ENCODE peak calls at places on chromosomes 6 and 20, in ten cellular contexts. One of them, this sample, is unnamed.

GRCh38 chr6:105983763-105984162 is 102.4 kb upstream of the PRDM1 start:
- DNase-seq in cardiac fibroblast: no peak
- DNase-seq in B cell: no peak
- DNase-seq in IMR-90: no peak
- DNase-seq in fibroblast of the aortic adventitia: no peak
- DNase-seq in ovary: no peak
- DNase-seq in CD4-positive, alpha-beta T cell: no peak
- DNase-seq in type B pancreatic cell: no peak
- DNase-seq in A673: no peak
- DNase-seq in Caco-2: no peak
- DNase-seq in this sample: no peak

GRCh38 chr6:139240161-139241010 is 51.4 kb downstream of the TXLNB start:
- DNase-seq in cardiac fibroblast: peak; percentile 89
- DNase-seq in B cell: no peak
- DNase-seq in IMR-90: peak; percentile 96
- DNase-seq in fibroblast of the aortic adventitia: peak; percentile 92
- DNase-seq in ovary: no peak
- DNase-seq in CD4-positive, alpha-beta T cell: no peak
- DNase-seq in type B pancreatic cell: no peak
- DNase-seq in A673: peak; percentile 19
- DNase-seq in Caco-2: no peak
- DNase-seq in this sample: no peak

GRCh38 chr20:36482044-36482473 is 59.3 kb upstream of the MYL9 start:
- DNase-seq in cardiac fibroblast: no peak
- DNase-seq in B cell: no peak
- DNase-seq in IMR-90: no peak
- DNase-seq in fibroblast of the aortic adventitia: no peak
- DNase-seq in ovary: no peak
- DNase-seq in CD4-positive, alpha-beta T cell: no peak
- DNase-seq in type B pancreatic cell: no peak
- DNase-seq in A673: no peak
- DNase-seq in Caco-2: no peak
- DNase-seq in this sample: no peak

GRCh38 chr6:42819803-42820508 is 38.1 kb downstream of the BICRAL start:
- DNase-seq in cardiac fibroblast: peak; percentile 16
- DNase-seq in B cell: no peak
- DNase-seq in IMR-90: no peak
- DNase-seq in fibroblast of the aortic adventitia: peak; percentile 54
- DNase-seq in ovary: no peak
- DNase-seq in CD4-positive, alpha-beta T cell: no peak
- DNase-seq in type B pancreatic cell: no peak
- DNase-seq in A673: peak; percentile 40
- DNase-seq in Caco-2: no peak
- DNase-seq in this sample: no peak

GRCh38 chr6:125918681-125919566 is 37.6 kb upstream of the HINT3 start:
- DNase-seq in cardiac fibroblast: peak; percentile 93
- DNase-seq in B cell: peak; percentile 47
- DNase-seq in IMR-90: peak; percentile 90
- DNase-seq in fibroblast of the aortic adventitia: peak; percentile 90
- DNase-seq in ovary: no peak
- DNase-seq in CD4-positive, alpha-beta T cell: no peak
- DNase-seq in type B pancreatic cell: no peak
- DNase-seq in A673: peak; percentile 62
- DNase-seq in Caco-2: peak; percentile 73
- DNase-seq in this sample: no peak

GRCh38 chr6:42230320-42231034 is 12.8 kb upstream of the MRPS10 start:
- DNase-seq in cardiac fibroblast: peak; percentile 30
- DNase-seq in B cell: no peak
- DNase-seq in IMR-90: peak; percentile 33
- DNase-seq in fibroblast of the aortic adventitia: peak; percentile 38
- DNase-seq in ovary: no peak
- DNase-seq in CD4-positive, alpha-beta T cell: no peak
- DNase-seq in type B pancreatic cell: no peak
- DNase-seq in A673: peak; percentile 23
- DNase-seq in Caco-2: no peak
- DNase-seq in this sample: no peak

GRCh38 chr20:19802492-19803158 is 44.6 kb downstream of the RIN2 start:
- DNase-seq in cardiac fibroblast: peak; percentile 61
- DNase-seq in B cell: no peak
- DNase-seq in IMR-90: peak; percentile 39
- DNase-seq in fibroblast of the aortic adventitia: no peak
- DNase-seq in ovary: no peak
- DNase-seq in CD4-positive, alpha-beta T cell: no peak
- DNase-seq in type B pancreatic cell: no peak
- DNase-seq in A673: no peak
- DNase-seq in Caco-2: peak; percentile 82
- DNase-seq in this sample: no peak

GRCh38 chr6:137680678-137681346 is 186.2 kb upstream of the TNFAIP3 start:
- DNase-seq in cardiac fibroblast: peak; percentile 65
- DNase-seq in B cell: no peak
- DNase-seq in IMR-90: peak; percentile 33
- DNase-seq in fibroblast of the aortic adventitia: peak; percentile 42
- DNase-seq in ovary: no peak
- DNase-seq in CD4-positive, alpha-beta T cell: no peak
- DNase-seq in type B pancreatic cell: no peak
- DNase-seq in A673: no peak
- DNase-seq in Caco-2: no peak
- DNase-seq in this sample: no peak

GRCh38 chr6:85865665-85866372 is 223.1 kb upstream of the SYNCRIP start:
- DNase-seq in cardiac fibroblast: peak; percentile 86
- DNase-seq in B cell: no peak
- DNase-seq in IMR-90: peak; percentile 71
- DNase-seq in fibroblast of the aortic adventitia: peak; percentile 79
- DNase-seq in ovary: no peak
- DNase-seq in CD4-positive, alpha-beta T cell: no peak
- DNase-seq in type B pancreatic cell: no peak
- DNase-seq in A673: peak; percentile 56
- DNase-seq in Caco-2: no peak
- DNase-seq in this sample: no peak

GRCh38 chr6:104639671-104640070 is 220.0 kb downstream of the HACE1 start:
- DNase-seq in cardiac fibroblast: peak; percentile 83
- DNase-seq in B cell: no peak
- DNase-seq in IMR-90: peak; percentile 43
- DNase-seq in fibroblast of the aortic adventitia: peak; percentile 13
- DNase-seq in ovary: no peak
- DNase-seq in CD4-positive, alpha-beta T cell: no peak
- DNase-seq in type B pancreatic cell: no peak
- DNase-seq in A673: peak; percentile 21
- DNase-seq in Caco-2: no peak
- DNase-seq in this sample: no peak

GRCh38 chr20:1827974-1828785 is 67.0 kb upstream of the SIRPA start:
- DNase-seq in cardiac fibroblast: peak; percentile 68
- DNase-seq in B cell: no peak
- DNase-seq in IMR-90: no peak
- DNase-seq in fibroblast of the aortic adventitia: peak; percentile 32
- DNase-seq in ovary: no peak
- DNase-seq in CD4-positive, alpha-beta T cell: no peak
- DNase-seq in type B pancreatic cell: no peak
- DNase-seq in A673: no peak
- DNase-seq in Caco-2: no peak
- DNase-seq in this sample: no peak

GRCh38 chr6:129211626-129212025 is 328.7 kb downstream of the LAMA2 start:
- DNase-seq in cardiac fibroblast: no peak
- DNase-seq in B cell: no peak
- DNase-seq in IMR-90: no peak
- DNase-seq in fibroblast of the aortic adventitia: no peak
- DNase-seq in ovary: no peak
- DNase-seq in CD4-positive, alpha-beta T cell: no peak
- DNase-seq in type B pancreatic cell: no peak
- DNase-seq in A673: no peak
- DNase-seq in Caco-2: no peak
- DNase-seq in this sample: no peak

GRCh38 chr20:39706089-39706721 is 744.1 kb downstream of the DHX35 start:
- DNase-seq in cardiac fibroblast: no peak
- DNase-seq in B cell: no peak
- DNase-seq in IMR-90: no peak
- DNase-seq in fibroblast of the aortic adventitia: peak; percentile 31
- DNase-seq in ovary: peak; percentile 46
- DNase-seq in CD4-positive, alpha-beta T cell: no peak
- DNase-seq in type B pancreatic cell: no peak
- DNase-seq in A673: no peak
- DNase-seq in Caco-2: no peak
- DNase-seq in this sample: no peak

GRCh38 chr6:33692760-33693158 is 18.7 kb downstream of the UQCC2 start:
- DNase-seq in cardiac fibroblast: peak; percentile 55
- DNase-seq in B cell: peak; percentile 85
- DNase-seq in IMR-90: peak; percentile 7
- DNase-seq in fibroblast of the aortic adventitia: no peak
- DNase-seq in ovary: no peak
- DNase-seq in CD4-positive, alpha-beta T cell: peak; percentile 66
- DNase-seq in type B pancreatic cell: no peak
- DNase-seq in A673: no peak
- DNase-seq in Caco-2: no peak
- DNase-seq in this sample: no peak

DNA sequence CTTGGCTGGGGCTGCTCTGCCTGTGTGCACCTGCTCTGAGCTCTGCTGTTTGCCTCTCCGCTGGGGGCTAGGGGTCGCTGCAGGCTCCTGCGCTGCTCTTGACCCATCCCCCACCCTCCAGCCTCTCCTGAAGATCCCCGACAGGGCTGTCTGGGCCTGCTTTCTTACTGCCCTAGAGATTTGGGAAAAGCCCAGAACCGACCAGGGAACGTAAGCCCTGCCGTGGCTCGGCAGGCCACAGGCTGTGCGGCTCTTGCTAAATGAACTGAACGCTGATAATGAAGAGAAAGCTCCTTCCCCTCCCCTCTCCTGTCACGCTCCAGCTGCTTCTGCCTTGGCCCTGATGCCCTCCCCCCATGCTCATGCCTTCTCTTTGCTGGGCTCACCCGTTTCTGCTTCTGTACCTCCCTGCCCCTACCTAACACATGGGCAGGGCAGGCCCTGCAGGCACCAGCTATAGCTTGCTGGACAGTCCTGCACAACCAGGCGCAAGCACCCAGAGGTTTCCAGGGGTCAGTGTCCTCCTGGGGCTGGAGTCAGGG is 32.0 kb upstream of the PCMTD2 start:
- DNase-seq in cardiac fibroblast: peak; percentile 28
- DNase-seq in B cell: no peak
- DNase-seq in IMR-90: peak; percentile 46
- DNase-seq in fibroblast of the aortic adventitia: peak; percentile 9
- DNase-seq in ovary: peak; percentile 75
- DNase-seq in CD4-positive, alpha-beta T cell: no peak
- DNase-seq in type B pancreatic cell: no peak
- DNase-seq in A673: peak; percentile 78
- DNase-seq in Caco-2: no peak
- DNase-seq in this sample: peak; percentile 53
- TF ChIP-seq CTCF in cardiac fibroblast: peak; percentile 15
- TF ChIP-seq CTCF in B cell: no peak
- TF ChIP-seq CTCF in IMR-90: peak; percentile 47
- TF ChIP-seq CTCF in fibroblast of the aortic adventitia: no peak
- TF ChIP-seq CTCF in ovary: no peak
- TF ChIP-seq CTCF in CD4-positive, alpha-beta T cell: no peak
- TF ChIP-seq CTCF in type B pancreatic cell: peak; percentile 65
- TF ChIP-seq CTCF in A673: peak; percentile 74
- TF ChIP-seq CTCF in Caco-2: peak; percentile 31
- TF ChIP-seq CTCF in this sample: peak; percentile 72

DNA sequence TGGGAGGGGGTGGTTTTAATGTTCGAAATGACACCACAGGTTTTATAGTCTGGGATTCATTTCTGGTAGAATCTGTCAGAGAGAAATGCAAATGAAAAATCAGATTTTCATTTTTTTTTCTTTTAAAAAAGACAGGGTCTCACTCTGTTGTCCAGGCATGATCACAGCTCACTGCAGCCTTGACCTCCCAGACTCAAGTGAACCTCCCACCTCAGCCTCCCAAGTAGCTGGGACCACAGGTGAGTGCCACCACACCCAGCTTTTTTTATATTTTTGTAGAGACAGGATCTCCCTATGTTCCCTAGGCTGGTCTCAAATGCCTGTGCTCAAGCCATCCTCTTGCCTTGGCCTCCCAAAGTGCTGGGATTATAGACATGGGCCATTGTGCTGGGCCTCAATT is 2.4 kb upstream of the ADNP start:
- DNase-seq in cardiac fibroblast: no peak
- DNase-seq in B cell: no peak
- DNase-seq in IMR-90: no peak
- DNase-seq in fibroblast of the aortic adventitia: no peak
- DNase-seq in ovary: no peak
- DNase-seq in CD4-positive, alpha-beta T cell: no peak
- DNase-seq in type B pancreatic cell: no peak
- DNase-seq in A673: no peak
- DNase-seq in Caco-2: no peak
- DNase-seq in this sample: no peak
- TF ChIP-seq CTCF in cardiac fibroblast: no peak
- TF ChIP-seq CTCF in B cell: no peak
- TF ChIP-seq CTCF in IMR-90: no peak
- TF ChIP-seq CTCF in fibroblast of the aortic adventitia: no peak
- TF ChIP-seq CTCF in ovary: no peak
- TF ChIP-seq CTCF in CD4-positive, alpha-beta T cell: no peak
- TF ChIP-seq CTCF in type B pancreatic cell: no peak
- TF ChIP-seq CTCF in A673: no peak
- TF ChIP-seq CTCF in Caco-2: no peak
- TF ChIP-seq CTCF in this sample: no peak

GRCh38 chr6:154937306-154938244 is 57.5 kb upstream of the TIAM2 start:
- DNase-seq in cardiac fibroblast: no peak
- DNase-seq in B cell: no peak
- DNase-seq in IMR-90: peak; percentile 77
- DNase-seq in fibroblast of the aortic adventitia: peak; percentile 48
- DNase-seq in ovary: no peak
- DNase-seq in CD4-positive, alpha-beta T cell: no peak
- DNase-seq in type B pancreatic cell: no peak
- DNase-seq in A673: no peak
- DNase-seq in Caco-2: no peak
- DNase-seq in this sample: no peak
- TF ChIP-seq CTCF in cardiac fibroblast: no peak
- TF ChIP-seq CTCF in B cell: no peak
- TF ChIP-seq CTCF in IMR-90: peak; percentile 1
- TF ChIP-seq CTCF in fibroblast of the aortic adventitia: peak; percentile 30
- TF ChIP-seq CTCF in ovary: no peak
- TF ChIP-seq CTCF in CD4-positive, alpha-beta T cell: no peak
- TF ChIP-seq CTCF in type B pancreatic cell: no peak
- TF ChIP-seq CTCF in A673: no peak
- TF ChIP-seq CTCF in Caco-2: no peak
- TF ChIP-seq CTCF in this sample: no peak

DNA sequence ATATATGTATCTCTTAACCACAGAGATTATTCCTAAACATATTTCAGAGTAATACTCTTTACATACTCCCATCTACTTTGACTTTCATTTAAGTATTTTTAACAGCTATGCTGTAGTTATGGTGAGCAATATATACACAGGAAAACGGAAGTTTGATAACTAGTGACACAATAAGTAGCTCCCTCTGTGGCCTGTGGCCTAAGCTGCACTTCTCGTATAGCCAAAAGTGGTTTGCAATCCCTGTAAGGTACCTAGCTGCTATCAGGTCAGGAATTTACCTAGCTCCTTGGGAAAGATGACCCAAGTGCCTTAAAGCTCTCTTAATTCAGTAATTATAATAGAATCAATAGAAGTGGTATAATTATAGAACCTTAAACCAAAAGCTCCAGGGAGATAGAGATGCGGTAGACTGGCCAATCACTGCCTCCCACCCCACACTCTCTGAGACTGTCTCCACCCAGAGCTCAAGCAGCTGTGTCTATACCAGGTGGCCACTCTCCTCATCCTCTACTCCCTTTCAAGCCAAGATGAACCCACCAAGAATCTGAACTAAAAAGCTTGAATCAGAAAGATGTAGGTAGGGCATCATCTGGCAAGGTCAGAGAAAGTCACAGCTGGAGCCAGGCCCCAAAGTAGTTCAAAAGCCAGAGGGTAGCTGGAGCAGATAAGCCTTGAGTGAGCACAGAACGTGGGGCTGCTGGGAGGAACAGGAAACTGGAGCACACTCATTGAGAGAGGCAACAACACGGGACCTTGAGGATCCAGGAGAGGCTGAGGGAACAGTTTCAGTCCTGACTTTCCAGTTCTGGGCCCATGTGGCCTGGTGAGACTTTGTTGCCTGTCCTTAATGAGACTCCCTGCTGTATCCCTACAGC is 84.9 kb upstream of the ASF1A start:
- DNase-seq in cardiac fibroblast: no peak
- DNase-seq in B cell: no peak
- DNase-seq in IMR-90: no peak
- DNase-seq in fibroblast of the aortic adventitia: no peak
- DNase-seq in ovary: no peak
- DNase-seq in CD4-positive, alpha-beta T cell: no peak
- DNase-seq in type B pancreatic cell: no peak
- DNase-seq in A673: no peak
- DNase-seq in Caco-2: no peak
- DNase-seq in this sample: no peak
- TF ChIP-seq CTCF in cardiac fibroblast: no peak
- TF ChIP-seq CTCF in B cell: peak; percentile 31
- TF ChIP-seq CTCF in IMR-90: no peak
- TF ChIP-seq CTCF in fibroblast of the aortic adventitia: no peak
- TF ChIP-seq CTCF in ovary: no peak
- TF ChIP-seq CTCF in CD4-positive, alpha-beta T cell: no peak
- TF ChIP-seq CTCF in type B pancreatic cell: no peak
- TF ChIP-seq CTCF in A673: no peak
- TF ChIP-seq CTCF in Caco-2: no peak
- TF ChIP-seq CTCF in this sample: no peak